ENCODE peak calls at places on chromosomes 3 and 15, in eight cellular contexts. I, A, R, Q, E, O, H and P are unnamed samples.

GRCh38 chr3:114402852-114403251 is 109.0 kb downstream of the TIGIT start:
- DNase-seq in I (no peak), A (no peak), R (no peak), Q (no peak), E (no peak), O (no peak), H (no peak), P (no peak)

GRCh38 chr15:40055576-40056293 is 16.8 kb upstream of the SRP14 start:
- DNase-seq in I (no peak), A (peak; percentile 72), R (no peak), Q (no peak), E (no peak), O (no peak), H (peak; percentile 69), P (no peak)

GRCh38 chr3:185764168-185764988 is 60.5 kb downstream of the IGF2BP2 start:
- DNase-seq in I (peak; percentile 54), A (no peak), R (peak; percentile 20), Q (no peak), E (no peak), O (no peak), H (no peak), P (no peak)

GRCh38 chr15:31887246-31887645 is 143.1 kb upstream of the CHRNA7 start:
- DNase-seq in I (no peak), A (no peak), R (no peak), Q (no peak), E (no peak), O (no peak), H (no peak), P (no peak)

GRCh38 chr3:50354850-50355249 is 4.2 kb downstream of the CYB561D2 start:
- DNase-seq in I (no peak), A (no peak), R (no peak), Q (no peak), E (no peak), O (no peak), H (no peak), P (no peak)

GRCh38 chr3:70550723-70551319 is 238.4 kb upstream of the MDFIC2 start:
- DNase-seq in I (peak; percentile 54), A (peak; percentile 72), R (peak; percentile 27), Q (no peak), E (no peak), O (peak; percentile 69), H (peak; percentile 75), P (peak; percentile 50)

GRCh38 chr3:169871129-169871886 is 1.6 kb upstream of the LRRC31 start:
- DNase-seq in I (no peak), A (no peak), R (no peak), Q (no peak), E (no peak), O (peak; percentile 81), H (peak; percentile 59), P (no peak)

GRCh38 chr3:194219826-194220407 is 84.0 kb downstream of the HES1 start:
- DNase-seq in I (no peak), A (no peak), R (no peak), Q (no peak), E (no peak), O (no peak), H (no peak), P (no peak)

GRCh38 chr15:33866101-33866737 is 102.1 kb upstream of the CHRM5 start:
- DNase-seq in I (peak; percentile 36), A (no peak), R (peak; percentile 78), Q (no peak), E (no peak), O (no peak), H (no peak), P (no peak)

GRCh38 chr3:149969110-149969944 is 1.4 kb downstream of the PFN2 start:
- DNase-seq in I (peak; percentile 87), A (no peak), R (peak; percentile 78), Q (peak; percentile 68), E (peak; percentile 42), O (no peak), H (no peak), P (no peak)

GRCh38 chr15:71800835-71801745 is 9.3 kb upstream of the NR2E3 start:
- DNase-seq in I (peak; percentile 89), A (no peak), R (peak; percentile 72), Q (peak; percentile 67), E (peak; percentile 91), O (peak; percentile 34), H (no peak), P (no peak)

GRCh38 chr15:57118013-57118799 is 199.8 kb downstream of the TCF12 start:
- DNase-seq in I (peak; percentile 31), A (no peak), R (peak; percentile 80), Q (no peak), E (no peak), O (peak; percentile 21), H (no peak), P (no peak)

GRCh38 chr15:58704155-58704825 is 45.2 kb downstream of the ADAM10 start:
- DNase-seq in I (peak; percentile 12), A (no peak), R (no peak), Q (no peak), E (no peak), O (no peak), H (no peak), P (no peak)

GRCh38 chr3:148309390-148310035 is 388.2 kb upstream of the AGTR1 start:
- DNase-seq in I (peak; percentile 51), A (no peak), R (peak; percentile 16), Q (no peak), E (peak; percentile 7), O (peak; percentile 41), H (no peak), P (no peak)

GRCh38 chr3:161253711-161254110 is 32.6 kb downstream of the NMD3 start:
- DNase-seq in I (no peak), A (no peak), R (no peak), Q (no peak), E (no peak), O (no peak), H (no peak), P (no peak)

GRCh38 chr15:80780416-80781221 is 1.4 kb downstream of the CEMIP start:
- DNase-seq in I (peak; percentile 62), A (peak; percentile 63), R (peak; percentile 47), Q (no peak), E (peak; percentile 57), O (no peak), H (no peak), P (no peak)

GRCh38 chr3:4320453-4320852 is 17.3 kb downstream of the SETMAR start:
- DNase-seq in I (no peak), A (no peak), R (no peak), Q (no peak), E (no peak), O (no peak), H (no peak), P (no peak)

GRCh38 chr15:57890878-57891277 is 174.6 kb downstream of the ALDH1A2 start:
- DNase-seq in I (no peak), A (no peak), R (no peak), Q (no peak), E (no peak), O (no peak), H (no peak), P (no peak)

GRCh38 chr3:115239717-115240116 is 92.6 kb upstream of the ZBTB20 start:
- DNase-seq in I (peak; percentile 100), A (peak; percentile 13), R (peak; percentile 82), Q (peak; percentile 86), E (peak; percentile 83), O (no peak), H (no peak), P (no peak)

DNA sequence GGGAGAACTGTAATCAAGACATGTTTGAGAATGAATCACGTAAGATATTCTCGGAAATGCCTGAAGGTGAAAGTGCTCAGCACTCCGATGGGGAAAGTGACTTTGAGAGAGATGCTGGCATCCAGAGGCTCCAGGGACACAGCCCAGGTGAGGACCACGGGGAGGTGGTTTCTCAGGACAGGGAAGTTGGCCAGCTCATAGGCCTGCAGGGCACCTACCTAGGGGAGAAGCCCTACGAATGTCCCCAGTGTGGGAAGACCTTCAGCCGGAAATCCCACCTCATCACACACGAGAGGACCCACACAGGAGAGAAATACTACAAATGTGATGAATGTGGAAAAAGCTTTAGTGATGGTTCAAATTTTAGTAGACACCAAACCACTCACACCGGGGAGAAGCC is 19.8 kb downstream of the ZSCAN2 start:
- DNase-seq in I (no peak), A (no peak), R (no peak), Q (no peak), E (no peak), O (no peak), H (peak; percentile 2), P (no peak)
- H3K9me3 ChIP-seq in I (peaks cover 28% of the 10 kb centered on the region), A (peaks cover 11% of the 10 kb centered on the region), R (peaks cover 30% of the 10 kb centered on the region), Q (peaks cover 40% of the 10 kb centered on the region), E (peaks cover 46% of the 10 kb centered on the region), O (peaks cover 20% of the 10 kb centered on the region), H (peaks cover 13% of the 10 kb centered on the region), P (peaks cover 7% of the 10 kb centered on the region)

GRCh38 chr3:75737831-75738493 is 47.4 kb downstream of the ZNF717 start:
- DNase-seq in I (peak; percentile 10), A (no peak), R (peak; percentile 0), Q (no peak), E (no peak), O (peak; percentile 5), H (no peak), P (no peak)
- H3K9me3 ChIP-seq in I (peaks cover 73% of the 10 kb centered on the region), A (peaks cover 71% of the 10 kb centered on the region), R (no peaks in the 10 kb centered on the region), Q (peaks cover 50% of the 10 kb centered on the region), E (peaks cover 42% of the 10 kb centered on the region), O (peaks cover 68% of the 10 kb centered on the region), H (peaks cover 96% of the 10 kb centered on the region), P (peaks cover 54% of the 10 kb centered on the region)

GRCh38 chr15:27752682-27753081 is 346.4 kb downstream of the OCA2 start:
- DNase-seq in I (no peak), A (no peak), R (no peak), Q (no peak), E (no peak), O (no peak), H (no peak), P (no peak)
- H3K9me3 ChIP-seq in I (peaks cover 32% of the 10 kb centered on the region), A (no peaks in the 10 kb centered on the region), R (no peaks in the 10 kb centered on the region), Q (peaks cover 19% of the 10 kb centered on the region), E (no peaks in the 10 kb centered on the region), O (no peaks in the 10 kb centered on the region), H (no peaks in the 10 kb centered on the region), P (no peaks in the 10 kb centered on the region)

GRCh38 chr3:195591852-195592251 is 8.1 kb upstream of the APOD start:
- DNase-seq in I (no peak), A (no peak), R (no peak), Q (no peak), E (no peak), O (no peak), H (no peak), P (no peak)
- H3K9me3 ChIP-seq in I (peaks cover 6% of the 10 kb centered on the region), A (no peaks in the 10 kb centered on the region), R (no peaks in the 10 kb centered on the region), Q (peaks cover 4% of the 10 kb centered on the region), E (no peaks in the 10 kb centered on the region), O (no peaks in the 10 kb centered on the region), H (no peaks in the 10 kb centered on the region), P (peaks cover 2% of the 10 kb centered on the region)

DNA sequence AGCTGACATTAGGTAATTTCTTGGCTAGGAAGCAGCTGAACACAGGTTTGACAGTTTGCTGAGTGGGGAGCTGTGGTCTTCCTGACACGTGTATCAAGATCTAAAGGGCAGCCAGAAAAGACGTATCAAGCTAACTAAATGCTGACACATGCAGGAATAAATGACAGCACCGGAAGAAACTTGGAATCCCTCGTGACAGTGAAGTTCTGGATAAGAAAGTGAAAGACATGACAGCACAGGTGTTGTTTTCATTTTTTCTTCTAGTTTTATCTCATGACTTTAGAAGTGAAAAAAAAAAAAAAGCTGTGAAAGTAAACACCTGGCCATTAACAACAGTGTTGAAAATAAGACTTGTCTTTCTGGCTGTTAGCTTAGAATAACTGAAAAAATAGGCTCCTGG is 48.7 kb downstream of the FGF7 start:
- DNase-seq in I (no peak), A (no peak), R (no peak), Q (no peak), E (no peak), O (peak; percentile 59), H (no peak), P (no peak)
- H3K9me3 ChIP-seq in I (no peaks in the 10 kb centered on the region), A (no peaks in the 10 kb centered on the region), R (no peaks in the 10 kb centered on the region), Q (no peaks in the 10 kb centered on the region), E (no peaks in the 10 kb centered on the region), O (no peaks in the 10 kb centered on the region), H (no peaks in the 10 kb centered on the region), P (no peaks in the 10 kb centered on the region)